ENCODE peak calls at places on chromosome 2, in seven cellular contexts. Q is heart left ventricle, T is ovary, E is Peyer's patch, Z is stomach, M is IMR-90, F is A549. X is an unnamed sample.

GRCh38 chr2:34332813-34333212 is 733.7 kb upstream of the FAM98A start:
- DNase-seq in Q (no peak), T (no peak), E (no peak), Z (no peak), M (no peak), F (no peak), X (no peak)

GRCh38 chr2:175903384-175903936 is 98.6 kb downstream of the LNPK start:
- DNase-seq in Q (no peak), T (no peak), E (no peak), Z (no peak), M (no peak), F (no peak), X (no peak)

GRCh38 chr2:101036562-101036961 is 34.5 kb downstream of the RPL31 start:
- DNase-seq in Q (no peak), T (no peak), E (no peak), Z (no peak), M (peak; percentile 33), F (no peak), X (no peak)

GRCh38 chr2:147913701-147914480 is 69.1 kb downstream of the ACVR2A start:
- DNase-seq in Q (no peak), T (no peak), E (no peak), Z (no peak), M (peak; percentile 4), F (no peak), X (no peak)

GRCh38 chr2:23381084-23381483 is 3.9 kb upstream of the KLHL29 start:
- DNase-seq in Q (no peak), T (no peak), E (peak; percentile 60), Z (peak; percentile 41), M (peak; percentile 77), F (peak; percentile 49), X (peak; percentile 70)

GRCh38 chr2:238848941-238849853 is 1.3 kb downstream of the TWIST2 start:
- DNase-seq in Q (no peak), T (no peak), E (no peak), Z (no peak), M (no peak), F (no peak), X (no peak)

GRCh38 chr2:104050632-104051242 is 803.2 kb upstream of the POU3F3 start:
- DNase-seq in Q (no peak), T (no peak), E (no peak), Z (no peak), M (no peak), F (no peak), X (no peak)

GRCh38 chr2:42784204-42784880 is 8.0 kb downstream of the HAAO start:
- DNase-seq in Q (no peak), T (no peak), E (peak; percentile 36), Z (no peak), M (no peak), F (no peak), X (peak; percentile 63)

GRCh38 chr2:24304621-24305020 is 55.7 kb downstream of the ITSN2 start:
- DNase-seq in Q (no peak), T (no peak), E (no peak), Z (no peak), M (peak; percentile 54), F (no peak), X (no peak)

GRCh38 chr2:11778923-11779757 is 32.7 kb downstream of the LPIN1 start:
- DNase-seq in Q (peak; percentile 89), T (peak; percentile 87), E (peak; percentile 93), Z (peak; percentile 80), M (peak; percentile 48), F (peak; percentile 92), X (peak; percentile 70)

GRCh38 chr2:148994341-148994740 is 44.2 kb upstream of the LYPD6B start:
- DNase-seq in Q (no peak), T (no peak), E (no peak), Z (peak; percentile 70), M (no peak), F (no peak), X (no peak)

GRCh38 chr2:71962350-71962749 is 185.3 kb downstream of the CYP26B1 start:
- DNase-seq in Q (no peak), T (no peak), E (no peak), Z (no peak), M (no peak), F (no peak), X (no peak)

GRCh38 chr2:62147610-62148301 is 48.2 kb upstream of the B3GNT2 start:
- DNase-seq in Q (no peak), T (no peak), E (no peak), Z (no peak), M (peak; percentile 93), F (no peak), X (no peak)
- TF ChIP-seq POLR2A in Q (no peak), T (no peak), E (no peak), Z (no peak), M (no peak), F (no peak), X (no peak)

GRCh38 chr2:61138859-61139258 is 23.1 kb upstream of the C2orf74 start:
- DNase-seq in Q (no peak), T (no peak), E (no peak), Z (no peak), M (no peak), F (no peak), X (no peak)

GRCh38 chr2:61141151-61141550 is 20.8 kb upstream of the C2orf74 start:
- DNase-seq in Q (no peak), T (no peak), E (no peak), Z (no peak), M (no peak), F (no peak), X (no peak)

GRCh38 chr2:61134141-61134540 is 27.8 kb upstream of the C2orf74 start:
- DNase-seq in Q (no peak), T (no peak), E (no peak), Z (no peak), M (no peak), F (no peak), X (no peak)

DNA sequence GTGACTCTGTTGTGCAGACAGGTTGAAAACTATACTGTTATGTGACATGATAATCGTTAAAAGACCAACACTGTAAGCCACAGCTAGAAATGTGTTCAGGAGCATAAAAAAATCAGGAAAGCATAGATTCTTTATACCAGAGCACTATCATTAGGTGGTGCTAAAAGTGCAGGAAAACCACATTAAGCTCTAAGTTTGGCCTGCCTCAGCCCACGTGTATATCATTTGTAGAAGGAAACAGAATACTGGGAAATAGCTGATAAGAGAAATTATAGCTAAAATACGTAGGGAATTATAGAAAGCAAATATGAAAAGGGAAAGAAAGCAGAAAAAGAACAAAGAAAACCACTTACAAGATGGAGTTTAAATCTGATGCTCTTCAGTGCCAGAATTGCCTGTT is 26.5 kb upstream of the C2orf74 start:
- DNase-seq in Q (no peak), T (peak; percentile 21), E (no peak), Z (no peak), M (peak; percentile 57), F (no peak), X (no peak)
- TF ChIP-seq CTCF in Q (peak; percentile 29), T (no peak), E (peak; percentile 15), Z (no peak), M (peak; percentile 68), F (peak; percentile 69), X (peak; percentile 34)

DNA sequence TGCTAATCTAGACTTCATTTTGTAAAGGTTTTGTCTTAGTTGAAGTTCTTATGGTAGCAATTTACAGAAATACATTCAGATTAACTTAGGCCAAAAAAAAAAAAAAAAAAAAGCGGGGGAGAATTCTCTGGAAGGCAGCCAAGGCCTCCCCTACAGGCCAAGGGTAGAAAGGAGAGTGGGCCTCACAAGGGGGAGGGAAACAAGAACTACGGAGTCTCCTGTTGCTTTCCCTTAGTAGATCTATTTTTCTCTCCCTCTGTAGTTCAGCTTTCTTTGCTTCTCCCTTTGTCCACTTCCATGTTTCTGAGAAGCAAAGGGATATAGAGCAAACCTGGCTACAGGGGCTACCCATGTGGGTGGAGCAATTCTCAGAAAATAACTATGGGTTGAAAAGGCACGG is 2.4 kb upstream of the STK11IP start:
- DNase-seq in Q (no peak), T (peak; percentile 75), E (no peak), Z (no peak), M (peak; percentile 27), F (no peak), X (no peak)
- TF ChIP-seq POLR2A in Q (no peak), T (peak; percentile 20), E (no peak), Z (no peak), M (no peak), F (no peak), X (no peak)

GRCh38 chr2:190023860-190024259 is 38.7 kb downstream of the MSTN start:
- DNase-seq in Q (no peak), T (no peak), E (no peak), Z (no peak), M (peak; percentile 49), F (peak; percentile 13), X (no peak)
- TF ChIP-seq CTCF in Q (peak; percentile 35), T (no peak), E (peak; percentile 50), Z (no peak), M (peak; percentile 51), F (peak; percentile 55), X (peak; percentile 32)

GRCh38 chr2:37389984-37390765 is 45.7 kb downstream of the QPCT start:
- DNase-seq in Q (no peak), T (no peak), E (peak; percentile 72), Z (no peak), M (peak; percentile 96), F (peak; percentile 86), X (peak; percentile 52)
- TF ChIP-seq POLR2A in Q (no peak), T (no peak), E (no peak), Z (no peak), M (peak; percentile 25), F (no peak), X (no peak)

GRCh38 chr2:134466141-134466540 is 212.3 kb downstream of the MGAT5 start:
- DNase-seq in Q (no peak), T (no peak), E (no peak), Z (peak; percentile 46), M (no peak), F (no peak), X (no peak)
- TF ChIP-seq CTCF in Q (peak; percentile 24), T (no peak), E (peak; percentile 23), Z (no peak), M (peak; percentile 9), F (peak; percentile 36), X (no peak)

DNA sequence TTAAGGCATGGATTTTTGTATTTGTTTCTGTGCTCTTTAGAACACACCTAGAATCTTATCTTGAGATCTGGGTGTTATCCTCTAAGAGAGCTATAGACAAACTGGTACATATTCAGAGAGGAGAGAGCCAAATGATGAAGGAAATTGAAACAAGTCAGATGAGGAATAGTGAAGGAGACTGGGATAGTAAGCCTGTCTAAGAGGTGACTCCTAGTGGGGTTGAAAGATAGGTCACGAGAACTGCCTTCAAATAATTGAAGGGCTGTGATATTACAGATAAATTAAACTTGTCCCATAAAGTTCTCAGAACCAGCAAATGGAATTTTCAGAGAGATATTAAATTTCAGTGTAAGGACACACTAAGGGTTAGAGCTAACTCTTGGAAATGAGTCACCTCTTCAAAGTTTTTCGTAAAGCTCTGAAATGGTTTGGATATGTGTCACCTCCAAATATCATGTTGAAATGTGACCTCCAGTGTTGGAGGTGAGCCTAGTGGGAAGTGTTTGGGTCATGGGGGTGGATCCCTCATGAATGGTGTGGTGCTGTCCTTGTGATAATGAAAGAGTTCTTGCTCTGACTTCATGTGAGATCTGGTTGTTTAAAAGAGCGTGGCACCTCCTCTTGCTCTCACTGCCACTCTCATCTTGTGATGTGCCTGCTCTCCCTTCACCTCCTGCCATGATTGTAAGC is 87.2 kb downstream of the BABAM2 start:
- DNase-seq in Q (no peak), T (no peak), E (no peak), Z (no peak), M (peak; percentile 96), F (no peak), X (peak; percentile 92)
- TF ChIP-seq POLR2A in Q (no peak), T (no peak), E (no peak), Z (no peak), M (no peak), F (no peak), X (peak; percentile 73)

GRCh38 chr2:167869200-167869599 is 378.2 kb downstream of the STK39 start:
- DNase-seq in Q (no peak), T (no peak), E (no peak), Z (no peak), M (no peak), F (no peak), X (no peak)
- TF ChIP-seq CTCF in Q (no peak), T (no peak), E (no peak), Z (no peak), M (no peak), F (no peak), X (no peak)

X was measured in adrenal gland.